ENCODE peak calls at places on chromosomes 2 and 18, in six cellular contexts. V, K, E, F, U and N are unnamed samples.

GRCh38 chr2:180979086-180979934 is 1.1 kb upstream of the UBE2E3 start:
- DNase-seq in V (peak), K (no peak), E (no peak), F (peak), U (peak), N (peak)

GRCh38 chr2:227821043-227821942 is 7.7 kb downstream of the CCL20 start:
- DNase-seq in V (no peak), K (no peak), E (no peak), F (no peak), U (no peak), N (no peak)

GRCh38 chr18:47036298-47036874 is 965 bp upstream of the ELOA2 start:
- DNase-seq in V (peak), K (no peak), E (no peak), F (peak), U (peak), N (no peak)

GRCh38 chr2:60520917-60521539 is 32.4 kb downstream of the BCL11A start:
- DNase-seq in V (no peak), K (no peak), E (peak), F (no peak), U (no peak), N (no peak)

GRCh38 chr2:218081695-218082094 is 12.6 kb downstream of the RUFY4 start:
- DNase-seq in V (peak), K (no peak), E (no peak), F (no peak), U (no peak), N (peak)

GRCh38 chr2:154963509-154963908 is 265.0 kb downstream of the KCNJ3 start:
- DNase-seq in V (no peak), K (no peak), E (no peak), F (no peak), U (no peak), N (no peak)

GRCh38 chr2:30784682-30785081 is 22.6 kb downstream of the CAPN13 start:
- DNase-seq in V (no peak), K (no peak), E (no peak), F (no peak), U (no peak), N (no peak)

GRCh38 chr18:57951110-57951796 is 92.8 kb upstream of the NEDD4L start:
- DNase-seq in V (no peak), K (no peak), E (no peak), F (no peak), U (peak), N (no peak)

GRCh38 chr2:7437122-7437521 is 519.9 kb downstream of the RNF144A start:
- DNase-seq in V (no peak), K (no peak), E (no peak), F (no peak), U (no peak), N (no peak)

GRCh38 chr2:43993437-43993836 is 2.4 kb downstream of the LRPPRC start:
- DNase-seq in V (no peak), K (no peak), E (no peak), F (no peak), U (no peak), N (no peak)

GRCh38 chr2:120434487-120434886 is 88.6 kb downstream of the INHBB start:
- DNase-seq in V (peak), K (no peak), E (peak), F (no peak), U (no peak), N (no peak)

GRCh38 chr18:7946724-7947377 is 379.7 kb downstream of the PTPRM start:
- DNase-seq in V (peak), K (no peak), E (no peak), F (no peak), U (peak), N (peak)

GRCh38 chr2:19607931-19608762 is 249.7 kb upstream of the OSR1 start:
- DNase-seq in V (peak), K (no peak), E (no peak), F (no peak), U (peak), N (peak)

GRCh38 chr2:127563458-127564428 is 28.3 kb downstream of the MYO7B start:
- DNase-seq in V (no peak), K (no peak), E (peak), F (no peak), U (no peak), N (no peak)

GRCh38 chr2:172467382-172467781 is 40.0 kb downstream of the ITGA6 start:
- DNase-seq in V (no peak), K (no peak), E (no peak), F (no peak), U (no peak), N (no peak)

GRCh38 chr2:238801791-238802190 is 46.1 kb upstream of the TWIST2 start:
- DNase-seq in V (no peak), K (no peak), E (no peak), F (no peak), U (no peak), N (no peak)

GRCh38 chr2:102983786-102984185 is 222.0 kb downstream of the TMEM182 start:
- DNase-seq in V (no peak), K (no peak), E (no peak), F (no peak), U (no peak), N (no peak)

GRCh38 chr2:86833315-86833714 is 28.4 kb downstream of the CD8B start:
- DNase-seq in V (no peak), K (no peak), E (no peak), F (no peak), U (no peak), N (no peak)

GRCh38 chr2:9895669-9896068 is 52.4 kb downstream of the TAF1B start:
- DNase-seq in V (no peak), K (no peak), E (no peak), F (no peak), U (peak), N (no peak)

GRCh38 chr18:71131918-71132317 is 843.1 kb downstream of the SOCS6 start:
- DNase-seq in V (no peak), K (no peak), E (no peak), F (no peak), U (no peak), N (no peak)

GRCh38 chr2:38533757-38534545 is 68.8 kb downstream of the HNRNPLL start:
- DNase-seq in V (no peak), K (no peak), E (no peak), F (no peak), U (no peak), N (no peak)

GRCh38 chr18:5851998-5852397 is 43.3 kb downstream of the TMEM200C start:
- DNase-seq in V (no peak), K (no peak), E (no peak), F (no peak), U (no peak), N (no peak)

GRCh38 chr2:144518744-144519596 is 949 bp downstream of the ZEB2 start:
- DNase-seq in V (no peak), K (no peak), E (no peak), F (peak), U (no peak), N (no peak)

GRCh38 chr2:155372969-155373368 is 674.5 kb downstream of the KCNJ3 start:
- DNase-seq in V (peak), K (no peak), E (no peak), F (peak), U (peak), N (no peak)

GRCh38 chr2:28750316-28751101 is 1.1 kb upstream of the PPP1CB start:
- DNase-seq in V (peak), K (no peak), E (no peak), F (peak), U (peak), N (no peak)
- TF ChIP-seq CTCF in V (no peak), K (no peak), E (no peak), F (no peak), U (no peak), N (no peak)

GRCh38 chr2:148526509-148527346 is 117.8 kb upstream of the EPC2 start:
- DNase-seq in V (no peak), K (no peak), E (no peak), F (no peak), U (no peak), N (no peak)

GRCh38 chr2:148527488-148528340 is 116.8 kb upstream of the EPC2 start:
- DNase-seq in V (no peak), K (no peak), E (no peak), F (no peak), U (peak), N (no peak)

GRCh38 chr2:148530350-148530749 is 114.2 kb upstream of the EPC2 start:
- DNase-seq in V (no peak), K (no peak), E (no peak), F (no peak), U (no peak), N (no peak)

GRCh38 chr2:148529745-148530144 is 114.8 kb upstream of the EPC2 start:
- DNase-seq in V (no peak), K (no peak), E (no peak), F (no peak), U (no peak), N (no peak)

DNA sequence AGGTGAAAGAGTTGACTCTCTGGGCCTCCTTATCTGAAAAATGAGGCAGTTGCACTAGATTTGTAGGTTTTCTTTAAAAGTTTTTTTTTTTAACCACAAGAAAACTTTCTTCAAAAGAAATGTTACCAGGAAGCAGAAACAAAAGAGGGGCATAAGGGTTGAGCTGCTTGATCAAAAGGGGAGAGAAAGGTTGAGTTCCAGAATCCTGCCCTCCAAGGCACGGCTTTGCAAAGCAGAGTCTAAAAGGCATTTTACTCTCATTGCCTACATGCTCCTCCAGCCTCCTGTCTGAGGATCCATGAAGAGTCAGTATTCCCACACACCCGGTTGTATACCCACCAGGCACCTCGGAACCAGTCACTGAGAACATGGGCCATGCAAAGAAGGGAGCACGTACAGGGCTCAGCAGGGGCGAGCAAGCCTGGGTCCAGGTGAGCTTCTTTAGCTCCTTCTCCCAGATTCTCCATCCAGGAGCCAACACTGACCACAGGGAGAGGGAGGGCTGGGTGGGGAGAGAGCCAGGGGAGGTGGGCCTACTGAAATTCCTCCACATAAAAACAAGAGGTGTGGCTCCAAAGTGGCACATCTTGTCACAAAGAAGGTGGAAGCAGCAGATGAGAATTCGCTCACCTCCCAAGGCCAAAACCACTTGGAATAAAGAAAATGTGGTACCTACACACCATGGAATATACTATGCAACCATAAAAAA is 116.0 kb upstream of the EPC2 start:
- DNase-seq in V (no peak), K (no peak), E (no peak), F (no peak), U (no peak), N (no peak)
- H3K4me3 ChIP-seq in V (no peak), K (no peak), E (no peak), F (no peak), U (no peak), N (no peak)

GRCh38 chr18:28193177-28193778 is 16.3 kb upstream of the CDH2 start:
- DNase-seq in V (no peak), K (no peak), E (no peak), F (no peak), U (no peak), N (no peak)

GRCh38 chr18:28185121-28185520 is 8.2 kb upstream of the CDH2 start:
- DNase-seq in V (no peak), K (no peak), E (no peak), F (no peak), U (no peak), N (no peak)

GRCh38 chr18:28189400-28190239 is 12.7 kb upstream of the CDH2 start:
- DNase-seq in V (peak), K (no peak), E (no peak), F (peak), U (peak), N (no peak)
- TF ChIP-seq CTCF in V (peak), K (peak), E (peak), F (peak), U (peak), N (peak)

DNA sequence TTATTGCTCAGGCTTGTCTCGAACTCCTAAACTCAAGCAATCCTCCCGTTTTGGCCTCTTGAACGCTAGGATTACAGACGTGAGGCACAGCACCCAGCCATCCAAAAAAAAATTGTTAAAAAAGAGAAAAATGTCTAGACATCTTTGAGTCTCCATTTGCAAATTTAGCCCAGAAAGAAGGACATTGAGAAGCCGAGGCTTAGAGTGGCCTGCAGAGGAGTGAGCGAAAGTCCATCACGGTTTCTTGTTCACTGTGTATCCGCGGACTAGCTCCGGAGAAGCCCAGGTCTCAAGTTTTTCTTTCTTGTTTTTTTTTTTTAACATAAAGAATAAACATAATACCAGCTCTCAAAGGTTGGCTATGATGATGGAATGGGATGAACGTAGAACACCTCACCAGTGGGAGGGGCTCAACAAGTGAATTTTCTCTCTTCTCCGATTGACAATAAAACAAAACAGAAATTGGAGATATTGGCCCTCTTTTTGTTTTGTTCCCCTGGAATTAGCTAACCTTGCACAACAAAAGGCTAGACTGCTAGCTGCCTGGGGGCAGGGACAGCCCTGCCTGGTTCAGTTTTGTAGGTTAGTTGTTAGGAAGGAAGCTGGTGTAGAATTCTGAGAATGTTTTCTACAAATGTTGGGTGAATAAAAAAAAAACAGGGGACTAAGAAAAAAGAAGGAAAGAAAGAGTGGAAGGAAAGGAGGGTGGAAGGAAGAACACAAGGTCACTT is 163.4 kb downstream of the MYCN start:
- DNase-seq in V (no peak), K (peak), E (no peak), F (no peak), U (no peak), N (no peak)
- H3K4me3 ChIP-seq in V (no peak), K (no peak), E (no peak), F (no peak), U (no peak), N (no peak)

DNA sequence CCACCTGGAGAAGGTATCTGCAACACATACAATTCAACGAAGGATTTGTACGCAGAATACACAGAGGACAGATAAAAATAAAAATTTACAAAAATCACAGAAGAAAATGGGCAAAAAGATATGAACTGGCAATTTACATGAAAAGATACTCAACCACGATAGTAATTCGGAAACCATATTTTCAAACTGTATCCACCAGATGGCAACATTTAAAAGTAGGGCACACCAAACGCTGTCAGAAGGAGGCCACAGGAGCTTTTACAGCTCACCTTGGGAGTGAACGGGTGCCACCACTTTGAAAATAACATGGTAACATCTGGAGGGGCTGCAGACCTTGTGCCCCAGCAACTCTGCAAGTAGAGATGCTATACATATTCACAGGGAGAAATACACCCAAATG is 9.8 kb downstream of the KIF1A start:
- DNase-seq in V (peak), K (no peak), E (no peak), F (no peak), U (no peak), N (no peak)
- TF ChIP-seq CTCF in V (no peak), K (no peak), E (no peak), F (peak), U (peak), N (no peak)

GRCh38 chr2:96205888-96206287 is 2.7 kb downstream of the STARD7 start:
- DNase-seq in V (peak), K (no peak), E (no peak), F (no peak), U (peak), N (no peak)
- H3K4me3 ChIP-seq in V (peak), K (no peak), E (no peak), F (peak), U (peak), N (no peak)